ENCODE peak calls at places on chromosomes 5 and 9, in six cellular contexts. One of them, this sample, is unnamed.

GRCh38 chr9:94639996-94640376 is 668 bp upstream of the FBP1 start:
- DNase-seq in COLO829: no peak
- DNase-seq in activated CD4-positive, alpha-beta T cell treated with anti-CD3 and anti-CD28 coated beads, Interleukin-2, amount 50 U/mL, for 1 hour: no peak
- DNase-seq in heart right ventricle: no peak
- DNase-seq in body of pancreas: no peak
- DNase-seq in GM19239: no peak
- DNase-seq in this sample: no peak

GRCh38 chr9:128633057-128633456 is 23.6 kb downstream of the DYNC2I2 start:
- DNase-seq in COLO829: no peak
- DNase-seq in activated CD4-positive, alpha-beta T cell treated with anti-CD3 and anti-CD28 coated beads, Interleukin-2, amount 50 U/mL, for 1 hour: no peak
- DNase-seq in heart right ventricle: no peak
- DNase-seq in body of pancreas: no peak
- DNase-seq in GM19239: no peak
- DNase-seq in this sample: no peak

GRCh38 chr9:126327750-126328120 is 1.1 kb downstream of the MVB12B start:
- DNase-seq in COLO829: no peak
- DNase-seq in activated CD4-positive, alpha-beta T cell treated with anti-CD3 and anti-CD28 coated beads, Interleukin-2, amount 50 U/mL, for 1 hour: no peak
- DNase-seq in heart right ventricle: no peak
- DNase-seq in body of pancreas: no peak
- DNase-seq in GM19239: no peak
- DNase-seq in this sample: no peak

GRCh38 chr5:98904786-98905185 is 24.0 kb downstream of the CHD1 start:
- DNase-seq in COLO829: no peak
- DNase-seq in activated CD4-positive, alpha-beta T cell treated with anti-CD3 and anti-CD28 coated beads, Interleukin-2, amount 50 U/mL, for 1 hour: no peak
- DNase-seq in heart right ventricle: no peak
- DNase-seq in body of pancreas: no peak
- DNase-seq in GM19239: no peak
- DNase-seq in this sample: no peak

GRCh38 chr5:597871-598563 is 14.1 kb upstream of the CEP72 start:
- DNase-seq in COLO829: no peak
- DNase-seq in activated CD4-positive, alpha-beta T cell treated with anti-CD3 and anti-CD28 coated beads, Interleukin-2, amount 50 U/mL, for 1 hour: no peak
- DNase-seq in heart right ventricle: no peak
- DNase-seq in body of pancreas: no peak
- DNase-seq in GM19239: no peak
- DNase-seq in this sample: no peak

GRCh38 chr9:75855509-75855908 is 35.0 kb upstream of the PCSK5 start:
- DNase-seq in COLO829: peak; percentile 34
- DNase-seq in activated CD4-positive, alpha-beta T cell treated with anti-CD3 and anti-CD28 coated beads, Interleukin-2, amount 50 U/mL, for 1 hour: no peak
- DNase-seq in heart right ventricle: peak; percentile 17
- DNase-seq in body of pancreas: no peak
- DNase-seq in GM19239: no peak
- DNase-seq in this sample: no peak

GRCh38 chr5:72394688-72395087 is 74.5 kb downstream of the PTCD2 start:
- DNase-seq in COLO829: no peak
- DNase-seq in activated CD4-positive, alpha-beta T cell treated with anti-CD3 and anti-CD28 coated beads, Interleukin-2, amount 50 U/mL, for 1 hour: no peak
- DNase-seq in heart right ventricle: no peak
- DNase-seq in body of pancreas: no peak
- DNase-seq in GM19239: peak; percentile 26
- DNase-seq in this sample: peak; percentile 30

GRCh38 chr5:66554211-66554610 is 42.0 kb upstream of the MAST4 start:
- DNase-seq in COLO829: no peak
- DNase-seq in activated CD4-positive, alpha-beta T cell treated with anti-CD3 and anti-CD28 coated beads, Interleukin-2, amount 50 U/mL, for 1 hour: no peak
- DNase-seq in heart right ventricle: no peak
- DNase-seq in body of pancreas: no peak
- DNase-seq in GM19239: peak; percentile 28
- DNase-seq in this sample: no peak

GRCh38 chr5:124878583-124879345 is 132.3 kb upstream of the ZNF608 start:
- DNase-seq in COLO829: no peak
- DNase-seq in activated CD4-positive, alpha-beta T cell treated with anti-CD3 and anti-CD28 coated beads, Interleukin-2, amount 50 U/mL, for 1 hour: no peak
- DNase-seq in heart right ventricle: no peak
- DNase-seq in body of pancreas: peak; percentile 43
- DNase-seq in GM19239: no peak
- DNase-seq in this sample: no peak

GRCh38 chr5:75654693-75655315 is 43.6 kb downstream of the ANKDD1B start:
- DNase-seq in COLO829: no peak
- DNase-seq in activated CD4-positive, alpha-beta T cell treated with anti-CD3 and anti-CD28 coated beads, Interleukin-2, amount 50 U/mL, for 1 hour: no peak
- DNase-seq in heart right ventricle: peak; percentile 58
- DNase-seq in body of pancreas: no peak
- DNase-seq in GM19239: no peak
- DNase-seq in this sample: no peak

GRCh38 chr5:170896779-170897178 is 35.0 kb downstream of the RANBP17 start:
- DNase-seq in COLO829: peak; percentile 1
- DNase-seq in activated CD4-positive, alpha-beta T cell treated with anti-CD3 and anti-CD28 coated beads, Interleukin-2, amount 50 U/mL, for 1 hour: no peak
- DNase-seq in heart right ventricle: no peak
- DNase-seq in body of pancreas: peak; percentile 42
- DNase-seq in GM19239: no peak
- DNase-seq in this sample: no peak

GRCh38 chr5:58932057-58932594 is 349.3 kb downstream of the RAB3C start:
- DNase-seq in COLO829: no peak
- DNase-seq in activated CD4-positive, alpha-beta T cell treated with anti-CD3 and anti-CD28 coated beads, Interleukin-2, amount 50 U/mL, for 1 hour: no peak
- DNase-seq in heart right ventricle: no peak
- DNase-seq in body of pancreas: no peak
- DNase-seq in GM19239: no peak
- DNase-seq in this sample: no peak

GRCh38 chr5:10885026-10885425 is 124.0 kb upstream of the DAP start:
- DNase-seq in COLO829: no peak
- DNase-seq in activated CD4-positive, alpha-beta T cell treated with anti-CD3 and anti-CD28 coated beads, Interleukin-2, amount 50 U/mL, for 1 hour: no peak
- DNase-seq in heart right ventricle: no peak
- DNase-seq in body of pancreas: no peak
- DNase-seq in GM19239: no peak
- DNase-seq in this sample: no peak

GRCh38 chr5:105812356-105812755 is 1858.4 kb downstream of the EFNA5 start:
- DNase-seq in COLO829: no peak
- DNase-seq in activated CD4-positive, alpha-beta T cell treated with anti-CD3 and anti-CD28 coated beads, Interleukin-2, amount 50 U/mL, for 1 hour: no peak
- DNase-seq in heart right ventricle: no peak
- DNase-seq in body of pancreas: no peak
- DNase-seq in GM19239: no peak
- DNase-seq in this sample: no peak

GRCh38 chr9:76181020-76181641 is 213.1 kb downstream of the RFK start:
- DNase-seq in COLO829: no peak
- DNase-seq in activated CD4-positive, alpha-beta T cell treated with anti-CD3 and anti-CD28 coated beads, Interleukin-2, amount 50 U/mL, for 1 hour: no peak
- DNase-seq in heart right ventricle: no peak
- DNase-seq in body of pancreas: no peak
- DNase-seq in GM19239: no peak
- DNase-seq in this sample: no peak

GRCh38 chr9:128205296-128205944 is 2.2 kb downstream of the DNM1 start:
- DNase-seq in COLO829: no peak
- DNase-seq in activated CD4-positive, alpha-beta T cell treated with anti-CD3 and anti-CD28 coated beads, Interleukin-2, amount 50 U/mL, for 1 hour: no peak
- DNase-seq in heart right ventricle: no peak
- DNase-seq in body of pancreas: no peak
- DNase-seq in GM19239: no peak
- DNase-seq in this sample: no peak

GRCh38 chr5:1297243-1297642 is 2.4 kb upstream of the TERT start:
- DNase-seq in COLO829: no peak
- DNase-seq in activated CD4-positive, alpha-beta T cell treated with anti-CD3 and anti-CD28 coated beads, Interleukin-2, amount 50 U/mL, for 1 hour: no peak
- DNase-seq in heart right ventricle: no peak
- DNase-seq in body of pancreas: no peak
- DNase-seq in GM19239: no peak
- DNase-seq in this sample: no peak

GRCh38 chr9:127497656-127498290 is 46.5 kb downstream of the LRSAM1 start:
- DNase-seq in COLO829: no peak
- DNase-seq in activated CD4-positive, alpha-beta T cell treated with anti-CD3 and anti-CD28 coated beads, Interleukin-2, amount 50 U/mL, for 1 hour: no peak
- DNase-seq in heart right ventricle: no peak
- DNase-seq in body of pancreas: no peak
- DNase-seq in GM19239: no peak
- DNase-seq in this sample: no peak

GRCh38 chr5:16964821-16965220 is 28.7 kb upstream of the MYO10 start:
- DNase-seq in COLO829: no peak
- DNase-seq in activated CD4-positive, alpha-beta T cell treated with anti-CD3 and anti-CD28 coated beads, Interleukin-2, amount 50 U/mL, for 1 hour: no peak
- DNase-seq in heart right ventricle: no peak
- DNase-seq in body of pancreas: no peak
- DNase-seq in GM19239: no peak
- DNase-seq in this sample: no peak

GRCh38 chr9:114291886-114292590 is 30.9 kb upstream of the ORM1 start:
- DNase-seq in COLO829: no peak
- DNase-seq in activated CD4-positive, alpha-beta T cell treated with anti-CD3 and anti-CD28 coated beads, Interleukin-2, amount 50 U/mL, for 1 hour: no peak
- DNase-seq in heart right ventricle: no peak
- DNase-seq in body of pancreas: peak; percentile 2
- DNase-seq in GM19239: no peak
- DNase-seq in this sample: peak; percentile 16

GRCh38 chr5:35046754-35047153 is 995 bp downstream of the AGXT2 start:
- DNase-seq in COLO829: no peak
- DNase-seq in activated CD4-positive, alpha-beta T cell treated with anti-CD3 and anti-CD28 coated beads, Interleukin-2, amount 50 U/mL, for 1 hour: no peak
- DNase-seq in heart right ventricle: no peak
- DNase-seq in body of pancreas: no peak
- DNase-seq in GM19239: no peak
- DNase-seq in this sample: no peak

GRCh38 chr5:7518947-7519560 is 123.1 kb downstream of the ADCY2 start:
- DNase-seq in COLO829: no peak
- DNase-seq in activated CD4-positive, alpha-beta T cell treated with anti-CD3 and anti-CD28 coated beads, Interleukin-2, amount 50 U/mL, for 1 hour: no peak
- DNase-seq in heart right ventricle: no peak
- DNase-seq in body of pancreas: no peak
- DNase-seq in GM19239: no peak
- DNase-seq in this sample: no peak

GRCh38 chr5:16871746-16872339 is 64.2 kb downstream of the MYO10 start:
- DNase-seq in COLO829: no peak
- DNase-seq in activated CD4-positive, alpha-beta T cell treated with anti-CD3 and anti-CD28 coated beads, Interleukin-2, amount 50 U/mL, for 1 hour: no peak
- DNase-seq in heart right ventricle: no peak
- DNase-seq in body of pancreas: no peak
- DNase-seq in GM19239: no peak
- DNase-seq in this sample: no peak

GRCh38 chr5:170552486-170553122 is 48.8 kb downstream of the KCNIP1 start:
- DNase-seq in COLO829: no peak
- DNase-seq in activated CD4-positive, alpha-beta T cell treated with anti-CD3 and anti-CD28 coated beads, Interleukin-2, amount 50 U/mL, for 1 hour: no peak
- DNase-seq in heart right ventricle: peak; percentile 88
- DNase-seq in body of pancreas: peak; percentile 28
- DNase-seq in GM19239: no peak
- DNase-seq in this sample: peak; percentile 41

GRCh38 chr5:124372457-124372856 is 374.0 kb downstream of the ZNF608 start:
- DNase-seq in COLO829: no peak
- DNase-seq in activated CD4-positive, alpha-beta T cell treated with anti-CD3 and anti-CD28 coated beads, Interleukin-2, amount 50 U/mL, for 1 hour: no peak
- DNase-seq in heart right ventricle: no peak
- DNase-seq in body of pancreas: no peak
- DNase-seq in GM19239: no peak
- DNase-seq in this sample: no peak

GRCh38 chr9:75445122-75445521 is 356.8 kb downstream of the OSTF1 start:
- DNase-seq in COLO829: no peak
- DNase-seq in activated CD4-positive, alpha-beta T cell treated with anti-CD3 and anti-CD28 coated beads, Interleukin-2, amount 50 U/mL, for 1 hour: no peak
- DNase-seq in heart right ventricle: no peak
- DNase-seq in body of pancreas: no peak
- DNase-seq in GM19239: no peak
- DNase-seq in this sample: no peak

GRCh38 chr5:153147891-153148623 is 342.4 kb upstream of the GRIA1 start:
- DNase-seq in COLO829: no peak
- DNase-seq in activated CD4-positive, alpha-beta T cell treated with anti-CD3 and anti-CD28 coated beads, Interleukin-2, amount 50 U/mL, for 1 hour: no peak
- DNase-seq in heart right ventricle: no peak
- DNase-seq in body of pancreas: no peak
- DNase-seq in GM19239: no peak
- DNase-seq in this sample: no peak

GRCh38 chr5:112694853-112695709 is 42.6 kb upstream of the APC start:
- DNase-seq in COLO829: no peak
- DNase-seq in activated CD4-positive, alpha-beta T cell treated with anti-CD3 and anti-CD28 coated beads, Interleukin-2, amount 50 U/mL, for 1 hour: no peak
- DNase-seq in heart right ventricle: no peak
- DNase-seq in body of pancreas: no peak
- DNase-seq in GM19239: no peak
- DNase-seq in this sample: no peak

GRCh38 chr5:136432705-136433104 is 67.4 kb upstream of the TRPC7 start:
- DNase-seq in COLO829: no peak
- DNase-seq in activated CD4-positive, alpha-beta T cell treated with anti-CD3 and anti-CD28 coated beads, Interleukin-2, amount 50 U/mL, for 1 hour: no peak
- DNase-seq in heart right ventricle: no peak
- DNase-seq in body of pancreas: no peak
- DNase-seq in GM19239: no peak
- DNase-seq in this sample: no peak

GRCh38 chr9:68533678-68534077 is 7.0 kb downstream of the TMEM252 start:
- DNase-seq in COLO829: no peak
- DNase-seq in activated CD4-positive, alpha-beta T cell treated with anti-CD3 and anti-CD28 coated beads, Interleukin-2, amount 50 U/mL, for 1 hour: no peak
- DNase-seq in heart right ventricle: no peak
- DNase-seq in body of pancreas: no peak
- DNase-seq in GM19239: no peak
- DNase-seq in this sample: no peak

GRCh38 chr5:65961644-65962043 is 35.3 kb downstream of the ERBIN start:
- DNase-seq in COLO829: no peak
- DNase-seq in activated CD4-positive, alpha-beta T cell treated with anti-CD3 and anti-CD28 coated beads, Interleukin-2, amount 50 U/mL, for 1 hour: no peak
- DNase-seq in heart right ventricle: no peak
- DNase-seq in body of pancreas: no peak
- DNase-seq in GM19239: peak; percentile 23
- DNase-seq in this sample: no peak

GRCh38 chr5:57493034-57493433 is 10.4 kb upstream of the ACTBL2 start:
- DNase-seq in COLO829: no peak
- DNase-seq in activated CD4-positive, alpha-beta T cell treated with anti-CD3 and anti-CD28 coated beads, Interleukin-2, amount 50 U/mL, for 1 hour: no peak
- DNase-seq in heart right ventricle: no peak
- DNase-seq in body of pancreas: no peak
- DNase-seq in GM19239: no peak
- DNase-seq in this sample: no peak

GRCh38 chr5:127909821-127910220 is 173.7 kb upstream of the SLC12A2 start:
- DNase-seq in COLO829: no peak
- DNase-seq in activated CD4-positive, alpha-beta T cell treated with anti-CD3 and anti-CD28 coated beads, Interleukin-2, amount 50 U/mL, for 1 hour: no peak
- DNase-seq in heart right ventricle: no peak
- DNase-seq in body of pancreas: no peak
- DNase-seq in GM19239: no peak
- DNase-seq in this sample: no peak

GRCh38 chr9:116300360-116300759 is 146.8 kb downstream of the PAPPA start:
- DNase-seq in COLO829: no peak
- DNase-seq in activated CD4-positive, alpha-beta T cell treated with anti-CD3 and anti-CD28 coated beads, Interleukin-2, amount 50 U/mL, for 1 hour: no peak
- DNase-seq in heart right ventricle: no peak
- DNase-seq in body of pancreas: no peak
- DNase-seq in GM19239: no peak
- DNase-seq in this sample: no peak

GRCh38 chr5:66891184-66891925 is 295.2 kb downstream of the MAST4 start:
- DNase-seq in COLO829: no peak
- DNase-seq in activated CD4-positive, alpha-beta T cell treated with anti-CD3 and anti-CD28 coated beads, Interleukin-2, amount 50 U/mL, for 1 hour: no peak
- DNase-seq in heart right ventricle: peak; percentile 60
- DNase-seq in body of pancreas: no peak
- DNase-seq in GM19239: no peak
- DNase-seq in this sample: peak; percentile 61

This sample was measured in left colon.